ENCODE peak calls at places on chromosomes 7 and 10, in five cellular contexts. B, I, M, S and A are unnamed samples. For H3K4me1, the result is how much of the 10 kb centered on the place peaks cover.

GRCh38 chr10:123967626-123968243 is 76.1 kb upstream of the CPXM2 start:
- DNase-seq in B (peak), I (peak), M (peak), S (peak), A (peak)

GRCh38 chr10:58856508-58857240 is 319.8 kb upstream of the PHYHIPL start:
- DNase-seq in B (no peak), I (no peak), M (no peak), S (no peak), A (no peak)

GRCh38 chr7:95798401-95798930 is 26.1 kb downstream of the DYNC1I1 start:
- DNase-seq in B (no peak), I (no peak), M (no peak), S (no peak), A (no peak)

GRCh38 chr10:23197416-23197861 is 5.3 kb downstream of the PTF1A start:
- DNase-seq in B (no peak), I (no peak), M (no peak), S (no peak), A (no peak)

GRCh38 chr7:43785425-43785824 is 26.9 kb downstream of the BLVRA start:
- DNase-seq in B (no peak), I (no peak), M (peak), S (no peak), A (no peak)

GRCh38 chr7:50631100-50631499 is 65.9 kb upstream of the DDC start:
- DNase-seq in B (no peak), I (no peak), M (no peak), S (no peak), A (no peak)

GRCh38 chr7:139451638-139452037 is 31.8 kb downstream of the KLRG2 start:
- DNase-seq in B (no peak), I (no peak), M (no peak), S (no peak), A (no peak)

GRCh38 chr7:99079104-99079503 is 64.8 kb downstream of the SMURF1 start:
- DNase-seq in B (peak), I (no peak), M (no peak), S (no peak), A (no peak)

GRCh38 chr7:50142421-50143113 is 49.5 kb upstream of the ZPBP start:
- DNase-seq in B (peak), I (no peak), M (no peak), S (no peak), A (peak)

GRCh38 chr7:121102619-121103018 is 114.1 kb downstream of the CPED1 start:
- DNase-seq in B (no peak), I (no peak), M (no peak), S (no peak), A (no peak)

GRCh38 chr7:101856488-101857357 is 39.3 kb downstream of the CUX1 start:
- DNase-seq in B (peak), I (peak), M (peak), S (peak), A (peak)

GRCh38 chr10:13103554-13103953 is 3.6 kb downstream of the OPTN start:
- DNase-seq in B (no peak), I (no peak), M (no peak), S (no peak), A (no peak)

GRCh38 chr7:131546583-131547111 is 9.8 kb downstream of the PODXL start:
- DNase-seq in B (no peak), I (peak), M (no peak), S (no peak), A (peak)

GRCh38 chr10:35336921-35337741 is 822 bp downstream of the CCNY start:
- DNase-seq in B (peak), I (peak), M (peak), S (no peak), A (no peak)

GRCh38 chr10:71205468-71205867 is 6.9 kb upstream of the UNC5B start:
- DNase-seq in B (no peak), I (no peak), M (no peak), S (no peak), A (no peak)

GRCh38 chr7:81682873-81683272 is 87.0 kb downstream of the HGF start:
- DNase-seq in B (no peak), I (no peak), M (no peak), S (no peak), A (no peak)

GRCh38 chr10:31961675-31962074 is 33.0 kb upstream of the ARHGAP12 start:
- DNase-seq in B (peak), I (no peak), M (no peak), S (no peak), A (no peak)

GRCh38 chr7:55588379-55588699 is 16.0 kb upstream of the VOPP1 start:
- DNase-seq in B (no peak), I (no peak), M (no peak), S (no peak), A (no peak)

GRCh38 chr10:70885485-70885884 is 2.9 kb downstream of the PCBD1 start:
- DNase-seq in B (no peak), I (no peak), M (no peak), S (no peak), A (no peak)

GRCh38 chr7:66110861-66111260 is 3.8 kb upstream of the CRCP start:
- DNase-seq in B (no peak), I (no peak), M (no peak), S (no peak), A (no peak)

GRCh38 chr7:17374654-17375053 is 76.2 kb downstream of the AHR start:
- DNase-seq in B (no peak), I (no peak), M (no peak), S (no peak), A (no peak)

GRCh38 chr7:26686448-26686981 is 177.9 kb downstream of the SKAP2 start:
- DNase-seq in B (peak), I (no peak), M (no peak), S (no peak), A (peak)

GRCh38 chr7:149819961-149820340 is 18.2 kb upstream of the ZNF862 start:
- DNase-seq in B (no peak), I (no peak), M (no peak), S (no peak), A (no peak)
- H3K4me1 ChIP-seq in B (under half), I (under half), M (under half), S (under half), A (under half)

GRCh38 chr7:11120675-11121220 is 147.1 kb downstream of the PHF14 start:
- DNase-seq in B (no peak), I (no peak), M (no peak), S (no peak), A (no peak)

GRCh38 chr7:11125160-11125559 is 151.5 kb downstream of the PHF14 start:
- DNase-seq in B (no peak), I (no peak), M (no peak), S (no peak), A (no peak)

GRCh38 chr7:11120068-11120664 is 146.5 kb downstream of the PHF14 start:
- DNase-seq in B (no peak), I (no peak), M (no peak), S (no peak), A (no peak)
- H3K27ac ChIP-seq in B (no peak), I (no peak), M (no peak), S (no peak), A (no peak)

GRCh38 chr7:12670071-12670729 is 17.2 kb upstream of the ARL4A start:
- DNase-seq in B (no peak), I (no peak), M (no peak), S (no peak), A (no peak)
- H3K4me1 ChIP-seq in B (under half), I (under half), M (under half), S (under half), A (under half)

DNA sequence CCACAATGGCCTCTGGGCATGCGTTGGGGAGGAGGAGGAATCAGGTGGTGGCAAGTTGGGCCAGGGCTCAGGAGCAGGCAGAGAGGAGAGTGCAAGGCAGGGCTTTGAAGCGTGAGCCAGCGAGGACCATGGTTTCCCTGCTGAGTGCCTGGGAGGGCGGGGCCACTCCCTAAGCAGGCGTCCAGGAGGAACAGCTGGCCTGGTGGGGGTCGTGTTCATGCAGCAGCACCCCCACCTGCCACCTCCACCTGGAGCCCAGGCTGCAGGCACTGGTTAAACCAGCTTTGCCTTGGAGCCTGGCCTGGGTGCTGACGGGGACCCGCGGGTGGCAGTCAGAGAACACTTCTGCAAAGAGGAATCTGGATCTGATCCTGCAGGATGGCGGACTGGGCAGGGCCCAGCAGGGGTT is 24.2 kb upstream of the AQP1 start:
- DNase-seq in B (no peak), I (no peak), M (no peak), S (no peak), A (no peak)
- H3K27ac ChIP-seq in B (no peak), I (no peak), M (no peak), S (no peak), A (no peak)

DNA sequence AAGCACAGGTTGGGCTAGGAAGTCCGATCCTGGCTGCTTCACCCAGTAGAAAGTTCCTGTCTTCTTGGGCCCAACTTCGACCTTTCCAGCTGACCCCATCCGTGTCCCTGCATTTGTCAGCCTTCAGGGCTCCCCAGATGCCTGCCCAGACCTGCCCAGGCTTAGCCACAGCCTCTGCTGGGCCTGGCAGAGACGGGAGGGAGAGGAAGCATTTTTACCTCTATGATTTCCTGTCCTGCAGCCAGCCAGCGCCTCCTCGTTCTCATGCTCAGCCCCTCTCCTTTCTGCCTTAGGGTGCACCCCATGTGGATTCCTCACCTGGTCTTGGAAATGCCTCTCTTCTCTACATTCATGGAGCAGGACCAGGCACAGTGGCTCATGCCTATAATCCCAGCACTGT is 3.7 kb downstream of the METTL27 start:
- DNase-seq in B (no peak), I (no peak), M (no peak), S (no peak), A (no peak)
- H3K4me1 ChIP-seq in B (under half), I (under half), M (under half), S (under half), A (under half)

GRCh38 chr10:21402606-21403083 is 122.8 kb downstream of the SKIDA1 start:
- DNase-seq in B (no peak), I (no peak), M (no peak), S (no peak), A (no peak)

GRCh38 chr10:21399392-21400015 is 126.0 kb downstream of the SKIDA1 start:
- DNase-seq in B (no peak), I (no peak), M (no peak), S (no peak), A (no peak)

GRCh38 chr10:21403256-21404015 is 122.0 kb downstream of the SKIDA1 start:
- DNase-seq in B (no peak), I (no peak), M (no peak), S (no peak), A (no peak)

GRCh38 chr10:21398549-21399345 is 126.7 kb downstream of the SKIDA1 start:
- DNase-seq in B (no peak), I (no peak), M (no peak), S (no peak), A (no peak)

DNA sequence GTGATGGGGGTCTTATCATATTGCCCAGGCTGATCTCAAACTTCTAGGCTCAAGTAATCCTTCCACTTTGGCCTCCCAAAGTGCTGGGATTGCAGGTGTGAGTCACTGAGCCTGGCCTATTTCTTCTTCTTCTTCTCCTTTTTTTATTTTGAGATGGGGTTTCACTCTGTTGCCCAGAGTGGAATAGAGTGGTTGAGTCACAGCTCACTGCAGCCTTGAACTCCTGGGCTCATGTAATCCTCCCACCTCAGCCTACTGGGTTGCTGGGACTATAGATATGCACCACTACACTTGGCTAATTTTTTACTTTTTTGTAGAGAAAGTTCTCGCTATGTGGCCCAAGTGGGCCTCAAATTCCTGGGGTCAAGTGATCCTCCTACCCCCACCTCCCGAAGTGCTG is 124.3 kb downstream of the SKIDA1 start:
- DNase-seq in B (no peak), I (no peak), M (no peak), S (no peak), A (no peak)
- H3K27ac ChIP-seq in B (no peak), I (no peak), M (no peak), S (no peak), A (no peak)

DNA sequence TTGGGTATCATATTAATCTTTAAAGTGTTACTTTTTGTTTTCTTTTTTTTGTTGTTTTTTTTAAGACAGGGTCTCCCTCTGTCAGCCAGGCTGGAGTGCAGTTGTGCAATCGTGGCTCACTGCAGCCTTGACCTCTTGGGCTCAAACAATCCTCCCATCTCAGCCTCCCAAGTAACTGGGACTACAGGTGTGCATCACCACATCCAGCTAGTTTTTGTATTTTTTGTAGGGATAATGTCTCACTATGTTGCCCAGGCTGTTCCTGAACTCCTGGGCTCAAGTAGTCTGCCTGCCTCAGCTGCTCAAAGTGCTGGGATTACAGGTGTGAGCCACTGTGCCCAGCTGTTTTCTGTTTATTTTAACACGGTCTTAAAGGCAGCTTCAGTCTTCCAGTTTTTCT is 23.3 kb downstream of the KMT2E start:
- DNase-seq in B (no peak), I (no peak), M (no peak), S (no peak), A (no peak)
- H3K4me1 ChIP-seq in B (under half), I (half or more), M (under half), S (under half), A (half or more)

DNA sequence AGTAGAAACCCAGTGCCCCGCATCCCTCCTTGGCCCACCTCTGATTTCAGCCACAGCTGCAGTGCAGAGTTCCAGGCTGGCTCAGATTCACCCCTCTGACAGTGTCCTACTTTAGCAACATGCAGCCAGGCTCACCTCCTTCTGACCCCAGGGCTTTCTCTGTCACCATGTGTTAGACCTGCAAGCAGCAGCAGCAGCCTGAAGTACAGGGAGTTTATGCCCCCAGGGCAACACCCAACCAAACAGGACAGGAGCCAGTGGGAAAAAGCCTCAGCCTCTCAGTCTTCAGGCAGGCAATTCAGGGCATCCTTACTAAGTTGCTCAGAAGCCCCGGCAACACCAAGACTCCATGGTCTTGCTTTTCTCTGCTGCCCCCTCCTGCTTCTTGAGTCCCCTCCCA is 109.0 kb upstream of the PLXNA4 start:
- DNase-seq in B (no peak), I (no peak), M (no peak), S (no peak), A (no peak)
- H3K27ac ChIP-seq in B (no peak), I (no peak), M (no peak), S (no peak), A (no peak)

GRCh38 chr7:24783731-24784130 is 26.5 kb upstream of the GSDME start:
- DNase-seq in B (no peak), I (no peak), M (no peak), S (no peak), A (no peak)

GRCh38 chr7:24781106-24781505 is 23.8 kb upstream of the GSDME start:
- DNase-seq in B (no peak), I (no peak), M (no peak), S (no peak), A (no peak)

GRCh38 chr7:24786941-24787340 is 29.7 kb upstream of the GSDME start:
- DNase-seq in B (no peak), I (no peak), M (no peak), S (no peak), A (no peak)

GRCh38 chr7:24786306-24786705 is 29.0 kb upstream of the GSDME start:
- DNase-seq in B (no peak), I (no peak), M (no peak), S (no peak), A (no peak)

DNA sequence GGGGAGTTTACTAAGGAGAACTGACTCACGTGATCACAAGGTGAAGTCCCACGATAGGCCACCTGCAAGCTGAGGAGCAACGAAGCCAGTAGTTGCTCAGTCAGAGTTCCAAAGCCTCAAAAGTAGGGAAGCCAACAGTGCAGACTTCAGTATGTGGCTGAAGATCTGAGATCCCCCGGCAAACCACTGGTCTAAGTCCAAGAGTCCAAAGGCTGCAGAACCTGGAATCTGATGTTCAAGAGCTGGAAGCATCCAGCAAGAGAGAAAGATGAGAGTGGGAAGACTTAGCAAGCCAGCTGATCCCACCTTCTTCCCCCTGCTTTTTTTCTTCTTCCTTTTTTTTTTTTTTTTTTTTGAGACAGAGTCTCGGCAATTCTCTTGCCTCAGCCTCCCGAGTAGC is 27.0 kb upstream of the GSDME start:
- DNase-seq in B (no peak), I (no peak), M (no peak), S (no peak), A (no peak)
- H3K4me1 ChIP-seq in B (under half), I (under half), M (under half), S (under half), A (under half)

GRCh38 chr10:14383266-14383665 is 52.5 kb upstream of the FRMD4A start:
- DNase-seq in B (no peak), I (no peak), M (no peak), S (no peak), A (no peak)

GRCh38 chr10:14384915-14385314 is 54.2 kb upstream of the FRMD4A start:
- DNase-seq in B (no peak), I (no peak), M (no peak), S (no peak), A (no peak)

GRCh38 chr10:14384096-14384730 is 53.5 kb upstream of the FRMD4A start:
- DNase-seq in B (no peak), I (no peak), M (no peak), S (no peak), A (no peak)

GRCh38 chr10:14385591-14386201 is 55.0 kb upstream of the FRMD4A start:
- DNase-seq in B (no peak), I (no peak), M (no peak), S (no peak), A (no peak)

GRCh38 chr10:14386202-14386593 is 55.5 kb upstream of the FRMD4A start:
- DNase-seq in B (no peak), I (no peak), M (no peak), S (no peak), A (no peak)
- H3K27ac ChIP-seq in B (no peak), I (no peak), M (no peak), S (no peak), A (no peak)